ENCODE peak calls at places on chromosomes 1 and 21, in five cellular contexts. G, H, P, J and W are unnamed samples.

GRCh38 chr21:44532712-44533111 is 7.3 kb downstream of the KRTAP10-1 start:
- DNase-seq in G (no peak), H (no peak), P (no peak), J (peak), W (no peak)

GRCh38 chr1:229365574-229365973 is 22.7 kb upstream of the CCSAP start:
- DNase-seq in G (no peak), H (no peak), P (no peak), J (no peak), W (no peak)

GRCh38 chr1:161342836-161343235 is 24.8 kb downstream of the CFAP126 start:
- DNase-seq in G (no peak), H (no peak), P (no peak), J (no peak), W (no peak)

GRCh38 chr1:208009303-208009702 is 98.4 kb upstream of the CD34 start:
- DNase-seq in G (no peak), H (no peak), P (no peak), J (no peak), W (no peak)

GRCh38 chr1:172654535-172654934 is 4.4 kb upstream of the FASLG start:
- DNase-seq in G (no peak), H (peak), P (no peak), J (no peak), W (peak)

GRCh38 chr1:179021873-179022272 is 3.8 kb upstream of the FAM20B start:
- DNase-seq in G (peak), H (no peak), P (no peak), J (no peak), W (peak)

GRCh38 chr1:10380594-10381275 is 18.1 kb upstream of the PGD start:
- DNase-seq in G (no peak), H (peak), P (peak), J (no peak), W (peak)

GRCh38 chr1:236287757-236288619 is 6.2 kb upstream of the ERO1B start:
- DNase-seq in G (no peak), H (no peak), P (no peak), J (peak), W (peak)

GRCh38 chr1:38918568-38918967 is 23.1 kb downstream of the RHBDL2 start:
- DNase-seq in G (no peak), H (no peak), P (no peak), J (no peak), W (no peak)

GRCh38 chr1:94622757-94623156 is 81.2 kb upstream of the F3 start:
- DNase-seq in G (no peak), H (peak), P (no peak), J (no peak), W (peak)

GRCh38 chr1:8362701-8363101 is 44.8 kb downstream of the SLC45A1 start:
- DNase-seq in G (no peak), H (no peak), P (no peak), J (no peak), W (no peak)

GRCh38 chr1:91505086-91505485 is 4.4 kb downstream of the CDC7 start:
- DNase-seq in G (no peak), H (no peak), P (no peak), J (no peak), W (no peak)

GRCh38 chr1:109112056-109112651 is 1.8 kb upstream of the ELAPOR1 start:
- DNase-seq in G (no peak), H (no peak), P (no peak), J (no peak), W (no peak)

GRCh38 chr1:2134232-2134603 is 60.4 kb downstream of the FAAP20 start:
- DNase-seq in G (no peak), H (no peak), P (no peak), J (no peak), W (no peak)

GRCh38 chr1:226737819-226738420 is 1.2 kb downstream of the ITPKB start:
- DNase-seq in G (peak), H (no peak), P (peak), J (peak), W (peak)

GRCh38 chr1:156154317-156154749 is 948 bp downstream of the SEMA4A start:
- DNase-seq in G (peak), H (no peak), P (no peak), J (no peak), W (no peak)

GRCh38 chr21:45111703-45112102 is 37.3 kb downstream of the ADARB1 start:
- DNase-seq in G (no peak), H (no peak), P (no peak), J (no peak), W (no peak)

GRCh38 chr1:172342584-172343245 is 77.8 kb upstream of the C1orf105 start:
- DNase-seq in G (no peak), H (no peak), P (no peak), J (no peak), W (no peak)

GRCh38 chr1:35637401-35637809 is 3.9 kb downstream of the PSMB2 start:
- DNase-seq in G (no peak), H (peak), P (no peak), J (no peak), W (no peak)

GRCh38 chr1:54581621-54582035 is 33.6 kb downstream of the ACOT11 start:
- DNase-seq in G (peak), H (no peak), P (peak), J (peak), W (peak)

GRCh38 chr1:24955161-24955560 is 25.1 kb upstream of the RUNX3 start:
- DNase-seq in G (no peak), H (peak), P (peak), J (no peak), W (no peak)

GRCh38 chr1:22778842-22779520 is 68.3 kb downstream of the EPHB2 start:
- DNase-seq in G (no peak), H (no peak), P (no peak), J (no peak), W (peak)

GRCh38 chr1:75632350-75632949 is 21.5 kb upstream of the SLC44A5 start:
- DNase-seq in G (no peak), H (peak), P (peak), J (no peak), W (no peak)

GRCh38 chr21:45289655-45290515 is 2.2 kb upstream of the POFUT2 start:
- DNase-seq in G (peak), H (no peak), P (no peak), J (peak), W (no peak)

GRCh38 chr1:12184008-12184681 is 17.4 kb downstream of the TNFRSF1B start:
- DNase-seq in G (peak), H (peak), P (no peak), J (no peak), W (peak)

GRCh38 chr1:94542088-94542671 is 621 bp upstream of the F3 start:
- DNase-seq in G (peak), H (no peak), P (no peak), J (peak), W (peak)

GRCh38 chr1:55987491-55988255 is 591.7 kb downstream of the PLPP3 start:
- DNase-seq in G (no peak), H (no peak), P (no peak), J (peak), W (no peak)